ENCODE peak calls at places on chromosomes 6 and 20, in eight cellular contexts. S, K, N, T, D, E, V and J are unnamed samples.

GRCh38 chr20:17558154-17558940 is 11.5 kb upstream of the DSTN start:
- DNase-seq in N (peak; percentile 65), S (peak; percentile 77), E (no peak), T (no peak), K (peak; percentile 70), D (peak; percentile 57), V (peak; percentile 83), J (no peak)

GRCh38 chr20:56373942-56374341 is 15.2 kb downstream of the FAM210B start:
- DNase-seq in T (no peak), S (peak; percentile 22), K (peak; percentile 47), E (no peak), D (no peak), N (peak; percentile 18), V (no peak), J (no peak)

GRCh38 chr20:64084209-64085152 is at the start of gene LKAAEAR1:
- DNase-seq in T (no peak), N (no peak), V (no peak), E (no peak), K (no peak), S (no peak), D (no peak), J (no peak)

GRCh38 chr6:33453361-33454008 is 891 bp upstream of the ZBTB9 start:
- DNase-seq in T (no peak), D (peak; percentile 33), K (no peak), N (no peak), E (peak; percentile 25), S (no peak), V (no peak), J (no peak)

GRCh38 chr20:57621426-57622200 is 1.4 kb upstream of the ZBP1 start:
- DNase-seq in N (no peak), K (no peak), S (no peak), T (no peak), D (no peak), V (no peak), E (no peak), J (no peak)

GRCh38 chr6:70651326-70651905 is 16.3 kb upstream of the SMAP1 start:
- DNase-seq in K (no peak), E (no peak), S (no peak), V (no peak), D (peak; percentile 74), N (no peak), T (no peak), J (no peak)

GRCh38 chr6:106199331-106199730 is 113.2 kb downstream of the PRDM1 start:
- DNase-seq in E (no peak), K (no peak), T (no peak), N (no peak), V (no peak), D (no peak), S (no peak), J (no peak)

GRCh38 chr20:3798908-3799248 is 2.8 kb downstream of the CDC25B start:
- DNase-seq in E (no peak), T (no peak), N (no peak), K (no peak), S (no peak), V (no peak), D (no peak), J (no peak)

GRCh38 chr6:36986704-36987047 is 680 bp upstream of the MTCH1 start:
- DNase-seq in D (no peak), N (peak; percentile 37), T (no peak), V (no peak), E (no peak), K (no peak), S (no peak), J (no peak)

GRCh38 chr6:7178280-7178679 is 70.5 kb downstream of the RREB1 start:
- DNase-seq in D (no peak), V (no peak), N (no peak), E (no peak), T (no peak), K (no peak), S (no peak), J (no peak)

DNA sequence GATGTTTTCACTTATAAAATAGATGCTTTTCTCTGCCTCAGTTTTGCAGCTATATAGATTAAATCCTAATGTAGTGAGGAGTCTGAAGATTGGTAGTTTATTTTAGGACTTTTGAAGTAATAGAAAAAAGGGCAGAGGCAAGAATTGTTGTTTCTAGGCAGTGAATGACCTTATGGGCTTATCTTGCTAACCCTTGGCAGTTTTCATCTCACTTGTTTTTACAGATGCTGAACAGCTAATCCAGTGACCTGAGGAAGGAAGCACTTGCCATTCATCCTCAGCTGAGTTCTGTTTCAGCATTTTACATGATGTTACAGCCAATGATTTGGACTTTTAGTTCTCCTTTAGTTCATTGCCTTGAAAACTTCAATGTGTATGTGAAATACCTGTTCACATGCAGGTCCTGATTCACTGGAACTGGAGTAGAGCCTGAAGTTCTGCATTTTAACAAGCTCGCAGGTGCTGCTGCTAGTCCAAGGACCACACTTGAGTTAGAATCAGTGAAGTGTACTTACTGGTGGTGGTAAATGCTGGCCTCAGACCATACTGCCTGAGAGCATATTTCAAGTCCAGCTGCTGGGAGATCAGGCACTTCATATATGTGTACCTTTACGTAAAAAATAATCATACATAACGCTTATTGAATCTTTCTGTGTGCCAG is 86.9 kb downstream of the TULP4 start:
- DNase-seq in N (no peak), S (no peak), V (no peak), D (no peak), E (no peak), T (no peak), K (no peak), J (no peak)
- TF ChIP-seq POLR2A in N (no peak), S (no peak), V (no peak), D (no peak), E (no peak), T (no peak), K (no peak), J (no peak)

DNA sequence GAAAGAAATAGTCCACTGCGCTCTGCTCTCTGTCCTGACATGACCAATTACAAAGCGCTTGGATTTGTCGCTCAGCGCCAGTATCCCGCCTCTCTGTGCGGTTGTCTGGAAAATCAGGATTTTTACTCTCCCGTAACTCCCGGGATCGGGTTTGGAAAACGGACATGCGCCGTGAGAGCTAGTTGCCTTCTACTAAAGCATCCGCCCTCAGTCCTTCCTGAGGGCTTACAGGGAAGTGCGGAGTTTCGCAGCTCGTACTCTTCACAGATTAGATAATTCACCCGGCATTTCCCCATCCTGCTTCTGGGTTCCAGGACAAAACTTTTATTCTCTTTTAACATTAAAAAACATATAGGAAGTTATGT is 427 bp upstream of the MKKS start:
- DNase-seq in V (peak; percentile 98), K (peak; percentile 55), T (peak; percentile 87), N (peak; percentile 94), S (peak; percentile 95), E (peak; percentile 33), D (peak; percentile 95), J (peak; percentile 44)
- TF ChIP-seq POLR2A in V (peak; percentile 97), K (peak; percentile 87), T (no peak), N (peak; percentile 89), S (peak; percentile 98), E (peak; percentile 81), D (peak; percentile 98), J (peak; percentile 82)

GRCh38 chr6:25960689-25961088 is 1.9 kb upstream of the TRIM38 start:
- DNase-seq in T (no peak), E (no peak), V (no peak), D (no peak), K (no peak), N (no peak), S (no peak), J (no peak)

GRCh38 chr6:25959890-25960531 is 2.6 kb upstream of the TRIM38 start:
- DNase-seq in S (no peak), N (no peak), K (no peak), E (no peak), T (no peak), D (no peak), V (no peak), J (no peak)

GRCh38 chr6:25963426-25964123 is 973 bp downstream of the TRIM38 start:
- DNase-seq in E (no peak), K (no peak), S (no peak), V (no peak), T (no peak), D (no peak), N (peak; percentile 59), J (no peak)

GRCh38 chr6:25961619-25962367 is 809 bp upstream of the TRIM38 start:
- DNase-seq in V (no peak), K (no peak), N (peak; percentile 35), T (no peak), E (no peak), S (no peak), D (no peak), J (no peak)

GRCh38 chr6:25962368-25963127 is at the start of gene TRIM38:
- DNase-seq in K (peak; percentile 57), V (peak; percentile 91), E (peak; percentile 42), D (peak; percentile 95), T (peak; percentile 85), N (peak; percentile 88), S (peak; percentile 86), J (peak; percentile 37)
- TF ChIP-seq POLR2A in K (peak; percentile 77), V (peak; percentile 92), E (peak; percentile 98), D (peak; percentile 91), T (peak; percentile 91), N (peak; percentile 91), S (peak; percentile 84), J (peak; percentile 98)

GRCh38 chr6:88963139-88964090 is at the start of gene RNGTT:
- DNase-seq in V (peak; percentile 99), K (peak; percentile 86), S (peak; percentile 99), D (peak; percentile 99), T (peak; percentile 88), N (peak; percentile 98), E (peak; percentile 90), J (peak; percentile 88)
- TF ChIP-seq POLR2A in V (peak; percentile 40), K (peak; percentile 59), S (peak; percentile 37), D (no peak), T (peak; percentile 89), N (peak; percentile 91), E (peak; percentile 75), J (peak; percentile 74)

DNA sequence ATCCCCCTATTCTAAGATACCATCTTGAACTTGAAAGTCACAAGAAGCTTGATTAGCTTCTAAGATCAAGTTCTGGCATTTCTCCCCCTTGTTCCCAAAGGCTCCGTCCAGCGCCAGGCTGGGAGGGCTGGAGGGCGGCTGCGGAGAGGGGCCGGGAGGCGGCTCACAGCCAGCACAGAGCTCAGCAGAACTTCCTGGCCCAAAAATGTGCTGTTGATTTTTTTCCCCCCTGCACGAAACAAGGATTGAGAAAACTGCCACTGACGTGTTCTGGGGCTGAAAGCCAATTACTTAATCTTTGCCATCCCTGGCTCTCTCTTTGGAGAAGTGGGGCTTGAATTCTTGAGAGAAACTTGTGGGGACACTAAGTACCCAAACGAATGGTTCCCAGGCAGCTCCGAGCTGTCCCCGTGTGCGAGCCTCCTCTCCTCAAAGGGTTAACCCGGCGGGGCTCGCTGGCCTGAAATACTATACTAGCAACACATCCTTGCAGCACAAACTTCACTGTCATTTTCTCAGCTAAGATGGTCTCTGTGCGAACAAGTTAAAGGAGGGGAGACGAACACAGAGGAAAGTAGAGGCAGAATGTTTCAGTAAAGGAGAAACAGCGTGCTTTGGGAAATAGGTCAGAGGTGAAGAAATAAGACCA is 454 bp downstream of the TRAF3IP2 start:
- DNase-seq in E (peak; percentile 17), N (peak; percentile 67), V (peak; percentile 92), S (peak; percentile 78), T (no peak), D (peak; percentile 77), K (no peak), J (peak; percentile 28)
- TF ChIP-seq POLR2A in E (no peak), N (no peak), V (peak; percentile 21), S (no peak), T (no peak), D (no peak), K (peak; percentile 2), J (no peak)